ENCODE peak calls at places on chromosomes 12 and 14, in six cellular contexts. P is heart left ventricle, B is foreskin fibroblast, W is A673, N is GM06990, V is GM12865. F is an unnamed sample.

GRCh38 chr12:39975374-39975918 is 130.4 kb downstream of the SLC2A13 start:
- DNase-seq in W (no peak), P (no peak), V (no peak), N (no peak), B (no peak), F (peak; percentile 26)

GRCh38 chr12:69719336-69720316 is 19.0 kb upstream of the RAB3IP start:
- DNase-seq in B (no peak), W (no peak), N (no peak), P (no peak), V (no peak), F (no peak)

GRCh38 chr12:6769003-6769389 is 2.8 kb downstream of the PTMS start:
- DNase-seq in B (no peak), P (peak; percentile 51), V (no peak), W (peak; percentile 55), N (no peak), F (peak; percentile 61)

GRCh38 chr14:23573384-23573783 is 5.2 kb downstream of the JPH4 start:
- DNase-seq in V (no peak), N (no peak), B (no peak), W (no peak), P (no peak), F (no peak)

GRCh38 chr14:101444116-101444515 is 117.2 kb upstream of the DIO3 start:
- DNase-seq in P (no peak), V (no peak), W (no peak), N (no peak), B (peak; percentile 12), F (peak; percentile 11)

GRCh38 chr12:114405449-114406271 is at the start of gene TBX5:
- DNase-seq in N (no peak), W (no peak), P (peak; percentile 47), B (peak; percentile 80), V (no peak), F (peak; percentile 78)

GRCh38 chr14:104166698-104167097 is 28.3 kb downstream of the KIF26A start:
- DNase-seq in N (no peak), W (no peak), V (no peak), P (no peak), B (no peak), F (no peak)

GRCh38 chr12:25975179-25975578 is 16.7 kb downstream of the RASSF8 start:
- DNase-seq in P (no peak), N (no peak), W (no peak), B (no peak), V (no peak), F (no peak)

GRCh38 chr14:90491868-90492560 is 95.2 kb downstream of the CALM1 start:
- DNase-seq in P (no peak), V (no peak), W (no peak), B (no peak), N (no peak), F (no peak)

GRCh38 chr14:60723218-60724079 is 702 bp downstream of the SIX4 start:
- DNase-seq in W (peak; percentile 64), V (peak; percentile 49), N (peak; percentile 57), P (peak; percentile 35), B (peak; percentile 42), F (peak; percentile 62)

GRCh38 chr12:43278268-43278832 is 273.7 kb downstream of the ADAMTS20 start:
- DNase-seq in V (peak; percentile 14), P (no peak), B (no peak), W (no peak), N (peak; percentile 17), F (no peak)

GRCh38 chr12:11650697-11651281 is 1.3 kb downstream of the ETV6 start:
- DNase-seq in W (peak; percentile 63), B (no peak), N (no peak), V (peak; percentile 65), P (no peak), F (peak; percentile 62)

GRCh38 chr12:53538209-53538689 is 31.0 kb upstream of the NPFF start:
- DNase-seq in N (no peak), B (peak; percentile 45), W (peak; percentile 39), P (no peak), V (no peak), F (peak; percentile 90)

GRCh38 chr12:25623816-25624215 is 70.7 kb upstream of the LMNTD1 start:
- DNase-seq in W (no peak), P (no peak), B (no peak), N (no peak), V (no peak), F (no peak)

GRCh38 chr14:101248840-101249675 is 312.2 kb upstream of the DIO3 start:
- DNase-seq in N (no peak), V (no peak), W (no peak), P (no peak), B (no peak), F (no peak)

DNA sequence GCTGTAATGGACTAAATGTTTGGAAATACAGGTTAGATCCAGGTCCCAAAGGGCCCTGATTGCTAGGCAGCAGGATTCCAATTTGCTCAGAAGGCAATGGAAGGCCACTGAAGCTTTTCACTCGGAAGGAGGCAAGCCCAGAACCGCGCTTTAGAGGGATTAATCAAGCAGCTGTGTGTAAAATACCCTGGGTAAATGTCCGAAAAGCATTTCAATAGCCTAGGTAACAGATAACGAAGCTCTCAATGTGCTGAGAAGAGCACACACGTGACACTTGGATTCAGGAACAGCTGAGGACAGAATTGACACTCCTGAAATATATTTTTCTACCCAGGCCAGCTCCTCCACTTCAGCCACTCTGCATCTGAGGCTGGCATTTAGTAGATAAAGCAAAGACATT is 436.1 kb downstream of the TMEM132D start:
- DNase-seq in B (no peak), V (no peak), W (no peak), P (no peak), N (no peak), F (no peak)
- H3K4me3 ChIP-seq in B (no peak overlapping the region), V (no peak overlapping the region), W (no peak overlapping the region), P (no peak overlapping the region), N (no peak overlapping the region), F (no peak overlapping the region)

GRCh38 chr14:69298131-69299071 is 38.4 kb downstream of the GALNT16 start:
- DNase-seq in P (no peak), B (no peak), V (no peak), N (no peak), W (peak; percentile 17), F (no peak)

GRCh38 chr14:69300601-69301221 is 40.8 kb downstream of the GALNT16 start:
- DNase-seq in P (no peak), V (no peak), N (no peak), B (no peak), W (no peak), F (no peak)

GRCh38 chr14:69303086-69303485 is 43.1 kb downstream of the GALNT16 start:
- DNase-seq in V (no peak), P (no peak), W (no peak), B (no peak), N (no peak), F (no peak)

DNA sequence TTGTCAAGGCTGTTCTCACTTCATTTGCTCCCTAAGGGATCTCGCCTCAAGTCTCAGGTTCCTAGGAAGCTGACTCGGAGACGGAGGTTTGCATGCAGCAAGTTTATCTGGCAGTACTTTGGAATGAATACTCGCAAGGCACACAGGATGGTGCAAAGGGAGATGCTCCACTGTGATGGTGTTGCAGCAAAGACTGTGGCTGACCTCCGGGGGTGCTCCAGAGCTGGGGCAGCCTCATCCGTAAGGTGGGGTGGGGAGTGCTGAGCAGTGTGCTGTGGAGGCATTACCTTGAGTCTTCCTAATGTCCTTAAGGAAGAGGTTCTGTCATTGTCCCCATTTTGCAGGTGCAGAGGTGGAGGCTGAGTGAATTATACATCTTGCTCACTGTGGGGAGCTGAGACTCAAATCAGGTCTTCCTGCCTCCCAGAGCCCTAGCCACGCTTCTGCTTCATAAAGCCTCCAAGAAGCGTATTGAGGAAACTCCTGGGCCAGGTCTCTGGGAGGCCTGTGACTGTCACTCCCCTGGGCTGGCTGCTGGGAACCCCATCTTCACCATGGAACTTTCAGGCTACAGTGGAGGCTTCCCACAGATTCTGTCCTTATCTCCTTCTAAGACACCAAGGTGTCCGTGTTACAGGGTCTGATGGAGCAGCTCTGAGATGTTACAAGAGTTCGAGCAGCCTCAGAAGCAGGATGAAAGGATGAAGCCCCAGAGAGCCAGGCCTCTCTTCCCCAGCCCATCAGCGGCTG is 39.5 kb downstream of the GALNT16 start:
- DNase-seq in P (no peak), W (no peak), N (no peak), B (no peak), V (peak; percentile 18), F (no peak)
- TF ChIP-seq CTCF in P (no peak), W (peak; percentile 25), N (peak; percentile 19), B (peak; percentile 27), V (peak; percentile 44), F (peak; percentile 14)

GRCh38 chr12:77925536-77926108 is 94.9 kb downstream of the NAV3 start:
- DNase-seq in N (peak; percentile 49), W (peak; percentile 96), V (peak; percentile 92), B (peak; percentile 89), P (peak; percentile 78), F (peak; percentile 97)
- H3K4me3 ChIP-seq in N (no peak overlapping the region), W (no peak overlapping the region), V (no peak overlapping the region), B (peak overlapping the region; percentile 3), P (no peak overlapping the region), F (no peak overlapping the region)

GRCh38 chr12:42024495-42024830 is 120.2 kb downstream of the GXYLT1 start:
- DNase-seq in B (no peak), N (no peak), P (no peak), W (no peak), V (no peak), F (no peak)
- TF ChIP-seq CTCF in B (no peak), N (no peak), P (no peak), W (no peak), V (no peak), F (no peak)

F was measured in fibroblast of villous mesenchyme.